ENCODE peak calls at places on chromosomes 12 and 14, in eight cellular contexts. V is body of pancreas, X is A549, S is Peyer's patch, K is esophagus muscularis mucosa, B is HCT116, E is thyroid gland, Q is stomach. N is an unnamed sample. For H3K4me1, the result is how much of the 10 kb centered on the place peaks cover.

GRCh38 chr12:68794653-68795253 is 13.2 kb upstream of the MDM2 start:
- DNase-seq in V (no peak), B (no peak), Q (no peak), S (no peak), K (no peak), E (no peak), X (no peak), N (no peak)

GRCh38 chr12:105954891-105955607 is 183.7 kb downstream of the NUAK1 start:
- DNase-seq in V (no peak), B (no peak), K (no peak), S (no peak), E (no peak), Q (no peak), X (no peak), N (no peak)

GRCh38 chr12:110537605-110538409 is 35.7 kb downstream of the RAD9B start:
- DNase-seq in X (no peak), B (no peak), V (peak), Q (peak), E (no peak), S (peak), K (peak), N (peak)

GRCh38 chr12:68400231-68400829 is 68.2 kb upstream of the MDM1 start:
- DNase-seq in X (no peak), B (no peak), K (peak), Q (no peak), S (no peak), E (peak), V (no peak), N (no peak)

GRCh38 chr12:104573-105081 is 38.1 kb downstream of the IQSEC3 start:
- DNase-seq in K (no peak), Q (no peak), E (no peak), X (no peak), B (no peak), V (peak), S (no peak), N (no peak)

GRCh38 chr12:92769124-92769901 is 66.5 kb downstream of the PLEKHG7 start:
- DNase-seq in X (no peak), K (no peak), B (no peak), V (no peak), S (no peak), Q (no peak), E (no peak), N (no peak)

GRCh38 chr12:94152292-94153083 is 4.1 kb downstream of the PLXNC1 start:
- DNase-seq in E (no peak), S (no peak), V (peak), X (no peak), K (no peak), B (no peak), Q (no peak), N (no peak)

GRCh38 chr12:1811281-1811947 is 9.0 kb upstream of the LRTM2 start:
- DNase-seq in E (no peak), Q (no peak), K (no peak), V (no peak), S (no peak), B (no peak), X (no peak), N (no peak)

GRCh38 chr12:88448337-88448944 is 131.8 kb downstream of the KITLG start:
- DNase-seq in E (no peak), B (no peak), X (no peak), K (no peak), Q (peak), V (no peak), S (no peak), N (no peak)

GRCh38 chr12:48861111-48861510 is 4.6 kb downstream of the RND1 start:
- DNase-seq in B (no peak), Q (no peak), X (no peak), K (no peak), E (no peak), V (no peak), S (no peak), N (no peak)

GRCh38 chr14:34003691-34004090 is 52.8 kb upstream of the EGLN3 start:
- DNase-seq in Q (no peak), X (no peak), V (no peak), S (no peak), B (no peak), K (no peak), E (no peak), N (no peak)

GRCh38 chr12:77995436-77996167 is 164.9 kb downstream of the NAV3 start:
- DNase-seq in K (no peak), E (no peak), V (no peak), Q (no peak), S (no peak), B (peak), X (peak), N (no peak)

GRCh38 chr12:6074979-6075585 is 49.4 kb downstream of the VWF start:
- DNase-seq in K (no peak), E (no peak), B (no peak), S (peak), Q (peak), V (no peak), X (no peak), N (no peak)

GRCh38 chr14:79293482-79293881 is 917.8 kb downstream of the DIO2 start:
- DNase-seq in K (no peak), V (no peak), Q (no peak), B (no peak), S (no peak), X (no peak), E (no peak), N (no peak)

GRCh38 chr12:31393004-31393550 is 67.1 kb upstream of the SINHCAF start:
- DNase-seq in S (no peak), Q (no peak), V (no peak), K (no peak), X (no peak), E (no peak), B (no peak), N (no peak)

GRCh38 chr14:73026243-73026844 is 562 bp downstream of the ZFYVE1 start:
- DNase-seq in K (no peak), B (no peak), Q (no peak), V (no peak), X (no peak), E (no peak), S (peak), N (no peak)

GRCh38 chr12:51391047-51391837 is at the start of gene GALNT6:
- DNase-seq in X (peak), S (peak), K (no peak), V (peak), Q (peak), B (no peak), E (peak), N (no peak)
- TF ChIP-seq POLR2A in X (no peak), S (peak), K (no peak), V (peak), Q (peak), B (no peak), E (peak), N (no peak)

DNA sequence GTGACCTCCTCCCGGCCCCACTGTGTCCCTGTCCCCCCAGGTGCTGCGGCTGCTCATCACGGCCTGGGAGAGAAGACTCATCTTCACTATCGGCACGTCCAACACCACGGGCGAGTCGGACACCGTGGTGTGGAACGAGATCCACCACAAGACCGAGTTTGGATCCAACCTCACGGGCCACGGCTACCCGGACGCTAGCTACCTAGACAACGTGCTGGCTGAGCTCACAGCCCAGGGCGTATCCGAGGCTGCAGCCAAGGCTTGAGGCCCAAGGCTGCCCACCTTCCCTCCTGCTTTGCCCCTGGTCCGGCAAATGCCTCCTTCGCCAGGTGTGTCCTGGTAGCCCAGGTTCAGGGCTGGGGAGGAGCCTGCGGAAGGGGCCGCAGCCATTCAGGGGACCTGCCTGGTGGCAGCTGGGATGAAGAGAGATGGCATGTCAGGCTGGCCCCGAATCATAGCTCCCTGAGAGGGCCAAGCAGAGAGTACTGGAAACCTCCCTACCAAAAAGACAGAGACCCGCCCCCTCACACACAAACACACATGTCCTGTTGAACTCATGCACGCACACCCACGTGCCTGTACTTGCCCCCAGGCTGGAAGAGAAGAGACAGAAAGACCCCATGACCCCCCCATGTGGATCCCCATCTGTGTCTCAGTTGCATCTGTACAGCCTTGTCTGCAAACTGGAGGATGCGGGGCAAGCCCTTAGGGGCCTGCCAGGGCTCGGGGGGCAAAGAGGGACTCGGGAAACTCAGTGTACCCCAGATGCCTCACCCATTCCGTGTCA is 38.7 kb downstream of the RASAL1 start:
- DNase-seq in K (no peak), V (no peak), E (no peak), B (no peak), S (no peak), X (no peak), Q (no peak), N (no peak)
- H3K4me1 ChIP-seq in K (under half), V (under half), E (under half), B (under half), S (under half), X (under half), Q (under half), N (under half)

GRCh38 chr12:107319536-107320030 is 226.2 kb upstream of the CRY1 start:
- DNase-seq in B (no peak), Q (no peak), S (no peak), X (no peak), E (no peak), K (no peak), V (no peak), N (no peak)

GRCh38 chr12:107320031-107320928 is 226.9 kb upstream of the CRY1 start:
- DNase-seq in E (peak), S (peak), Q (no peak), V (peak), X (peak), K (no peak), B (no peak), N (peak)

GRCh38 chr12:107318804-107319535 is 225.6 kb upstream of the CRY1 start:
- DNase-seq in B (no peak), S (peak), V (peak), K (no peak), Q (no peak), X (no peak), E (peak), N (no peak)

GRCh38 chr12:107318554-107318803 is 225.1 kb upstream of the CRY1 start:
- DNase-seq in V (no peak), B (no peak), Q (no peak), X (no peak), S (no peak), K (no peak), E (no peak), N (no peak)

DNA sequence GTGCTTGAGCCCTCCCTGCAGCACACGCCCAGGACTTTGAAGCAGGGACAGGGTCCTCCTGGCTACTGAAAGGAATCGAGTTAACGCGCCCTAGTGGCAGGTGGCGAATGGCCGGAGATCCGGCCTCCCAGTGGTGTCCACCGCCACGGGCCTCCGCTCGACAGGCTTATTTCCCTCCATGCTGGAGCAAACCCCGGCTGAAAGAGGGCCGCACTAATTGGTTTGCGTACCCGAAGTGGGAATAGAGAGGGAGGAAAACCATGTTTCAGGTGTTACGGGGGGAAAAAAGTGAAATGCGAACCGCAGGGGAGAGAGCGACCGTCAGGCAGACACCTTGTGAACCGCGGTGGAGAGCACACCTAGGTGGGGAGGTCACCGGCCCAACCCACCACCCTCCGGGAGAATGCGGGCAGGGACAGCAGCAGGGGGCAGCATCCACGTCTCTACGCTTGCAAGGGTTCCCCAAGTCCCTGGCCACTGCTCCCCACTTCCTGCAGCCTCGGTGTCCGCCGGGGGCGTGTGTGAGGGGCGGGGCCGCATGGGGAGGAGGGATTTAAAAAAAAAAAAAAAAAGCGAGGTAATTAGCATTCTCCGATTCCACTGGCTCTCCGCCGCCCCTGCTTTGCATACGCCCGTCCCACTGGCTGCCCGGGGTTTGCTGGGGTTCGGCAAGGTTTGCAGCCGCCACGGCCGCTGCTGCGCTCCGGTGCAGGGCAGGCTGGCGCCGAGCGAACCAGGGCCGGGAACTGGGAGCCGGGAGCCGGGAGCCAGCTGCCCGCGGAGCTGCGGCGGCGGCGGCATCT is 224.6 kb upstream of the CRY1 start:
- DNase-seq in K (no peak), V (peak), E (peak), S (peak), B (peak), Q (peak), X (peak), N (peak)
- TF ChIP-seq CTCF in K (no peak), V (peak), E (peak), S (no peak), B (peak), Q (peak), X (peak), N (no peak)

GRCh38 chr14:21204167-21205025 is 48.5 kb upstream of the OR5AU1 start:
- DNase-seq in Q (no peak), X (no peak), B (no peak), E (peak), K (no peak), V (no peak), S (no peak), N (no peak)
- TF ChIP-seq POLR2A in Q (no peak), X (no peak), B (no peak), E (no peak), K (no peak), V (no peak), S (no peak), N (no peak)

GRCh38 chr14:61342486-61342885 is 21.1 kb downstream of the PRKCH start:
- DNase-seq in V (no peak), B (no peak), E (no peak), S (peak), Q (no peak), X (no peak), K (no peak), N (no peak)
- H3K4me1 ChIP-seq in V (under half), B (under half), E (under half), S (under half), Q (under half), X (under half), K (under half), N (under half)